ENCODE peak calls at places on chromosomes 3 and 15, in eight cellular contexts. Q is kidney epithelial cell, B is upper lobe of right lung, R is OCI-LY7, G is GM23338, W is ovary, P is cardiac muscle cell, D is heart right ventricle. O is an unnamed sample.

GRCh38 chr3:32306072-32306471 is 67.6 kb downstream of the CMTM8 start:
- DNase-seq in Q (no peak), D (no peak), W (no peak), R (no peak), P (no peak), G (no peak), B (no peak), O (no peak)

GRCh38 chr3:72625616-72626337 is 222.5 kb downstream of the SHQ1 start:
- DNase-seq in W (no peak), B (no peak), G (no peak), R (no peak), D (no peak), P (no peak), Q (peak), O (no peak)

GRCh38 chr15:84979651-84980050 is 2.0 kb upstream of the PDE8A start:
- DNase-seq in Q (no peak), R (no peak), W (peak), B (peak), P (peak), G (peak), D (peak), O (peak)

GRCh38 chr3:71064288-71064975 is 519.1 kb downstream of the FOXP1 start:
- DNase-seq in P (peak), R (peak), D (no peak), Q (no peak), W (peak), G (peak), B (peak), O (peak)

GRCh38 chr15:82587805-82588204 is 47.5 kb upstream of the RPS17 start:
- DNase-seq in R (no peak), P (no peak), G (peak), B (no peak), D (no peak), W (no peak), Q (no peak), O (no peak)

GRCh38 chr3:30232142-30232541 is 374.3 kb upstream of the TGFBR2 start:
- DNase-seq in B (no peak), G (no peak), R (no peak), W (no peak), D (no peak), Q (no peak), P (no peak), O (no peak)

GRCh38 chr3:121985841-121986240 is 36.2 kb downstream of the ILDR1 start:
- DNase-seq in Q (no peak), P (no peak), G (no peak), W (no peak), R (no peak), D (no peak), B (no peak), O (no peak)

GRCh38 chr3:37519236-37519635 is 342.4 kb upstream of the CTDSPL start:
- DNase-seq in G (no peak), B (no peak), W (no peak), P (no peak), Q (no peak), R (no peak), D (no peak), O (no peak)

GRCh38 chr3:96970211-96970610 is 155.8 kb downstream of the EPHA6 start:
- DNase-seq in B (no peak), P (no peak), R (no peak), G (no peak), D (no peak), W (no peak), Q (peak), O (no peak)

GRCh38 chr3:65352951-65353350 is 665.2 kb upstream of the ADAMTS9 start:
- DNase-seq in D (no peak), B (no peak), G (no peak), P (no peak), W (no peak), Q (no peak), R (no peak), O (no peak)

GRCh38 chr3:127815001-127815400 is 7.3 kb downstream of the MGLL start:
- DNase-seq in R (no peak), Q (no peak), B (no peak), D (no peak), P (no peak), W (no peak), G (no peak), O (no peak)
- H3K4me3 ChIP-seq in R (no peak), Q (no peak), B (no peak), D (no peak), P (no peak), W (no peak), G (no peak), O (no peak)

GRCh38 chr15:37056168-37056893 is 44.0 kb downstream of the MEIS2 start:
- DNase-seq in P (no peak), W (no peak), Q (no peak), D (peak), R (no peak), B (peak), G (peak), O (peak)
- H3K4me3 ChIP-seq in P (no peak), W (no peak), Q (no peak), D (no peak), R (no peak), B (no peak), G (no peak), O (no peak)

DNA sequence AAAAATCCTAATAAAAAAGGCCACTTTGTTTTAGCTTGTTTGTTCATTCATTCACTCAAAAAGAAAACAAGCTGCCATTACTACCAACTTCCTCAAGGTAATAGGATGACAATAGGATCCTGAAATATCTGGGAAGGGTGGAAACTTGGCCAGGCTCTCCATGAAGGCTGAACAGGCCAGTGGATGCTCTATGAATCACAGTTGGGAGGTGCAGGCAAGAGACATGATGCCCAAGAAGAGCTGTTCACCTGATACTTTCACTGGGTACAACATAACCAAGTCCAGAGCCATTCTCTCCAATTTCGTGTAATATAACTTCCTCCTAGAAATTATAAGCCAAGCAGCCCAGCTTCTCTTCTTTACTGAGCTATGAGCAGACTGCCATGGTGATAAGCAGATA is 37.3 kb downstream of the NMNAT3 start:
- DNase-seq in B (no peak), P (no peak), Q (no peak), W (no peak), D (no peak), R (no peak), G (no peak), O (no peak)
- H3K4me3 ChIP-seq in B (no peak), P (no peak), Q (no peak), W (no peak), D (no peak), R (no peak), G (no peak), O (no peak)

DNA sequence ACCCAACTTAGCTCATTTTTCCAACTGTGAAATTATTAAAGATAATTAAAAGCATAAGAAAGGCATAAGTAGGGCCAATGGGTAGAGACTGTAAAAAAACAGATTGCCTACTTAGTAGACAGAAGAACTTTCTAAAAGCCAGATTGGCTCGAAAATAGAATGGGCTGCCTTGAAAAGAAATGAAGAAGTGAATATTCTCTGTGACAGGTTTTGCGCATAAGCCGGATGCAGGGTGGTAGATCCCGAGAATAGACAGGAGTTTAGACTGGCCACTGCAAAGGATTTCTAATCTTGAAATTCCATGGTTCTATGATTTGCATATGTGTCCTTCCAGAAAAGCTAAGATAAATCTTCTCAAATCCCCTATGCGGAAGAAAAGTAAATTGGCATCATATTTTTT is 173.3 kb upstream of the ICE2 start:
- DNase-seq in G (no peak), W (no peak), B (no peak), Q (no peak), R (peak), D (no peak), P (no peak), O (no peak)
- H3K4me3 ChIP-seq in G (no peak), W (no peak), B (no peak), Q (no peak), R (peak), D (no peak), P (no peak), O (no peak)

GRCh38 chr3:39181408-39182335 is 10.7 kb downstream of the XIRP1 start:
- DNase-seq in R (peak), P (no peak), Q (no peak), W (no peak), D (no peak), B (no peak), G (no peak), O (no peak)
- H3K4me3 ChIP-seq in R (peak), P (peak), Q (no peak), W (no peak), D (no peak), B (peak), G (peak), O (peak)

GRCh38 chr15:47300035-47300434 is 417.3 kb upstream of the SEMA6D start:
- DNase-seq in D (no peak), G (no peak), Q (no peak), R (no peak), P (no peak), W (no peak), B (no peak), O (no peak)
- H3K4me3 ChIP-seq in D (no peak), G (no peak), Q (no peak), R (no peak), P (no peak), W (no peak), B (no peak), O (no peak)

O was measured in psoas muscle.